ENCODE peak calls at places on chromosomes 11 and 22, in five cellular contexts. B, R, H, N and E are unnamed samples.

GRCh38 chr11:20035701-20036601 is 124.3 kb downstream of the DBX1 start:
- DNase-seq in B (peak; percentile 91), R (peak; percentile 96), H (no peak), N (no peak), E (peak; percentile 5)

GRCh38 chr22:39469681-39470461 is 13.1 kb downstream of the MGAT3 start:
- DNase-seq in B (peak; percentile 75), R (no peak), H (no peak), N (no peak), E (no peak)

GRCh38 chr11:49208006-49208721 is at the start of gene FOLH1:
- DNase-seq in B (no peak), R (no peak), H (no peak), N (no peak), E (no peak)

GRCh38 chr11:127962416-127962815 is 624.9 kb downstream of the ETS1 start:
- DNase-seq in B (no peak), R (no peak), H (no peak), N (no peak), E (no peak)

GRCh38 chr11:125941606-125942275 is 4.1 kb upstream of the VSIG10L2 start:
- DNase-seq in B (peak; percentile 60), R (peak; percentile 28), H (peak; percentile 64), N (peak; percentile 91), E (peak; percentile 57)

GRCh38 chr11:129248618-129249017 is 56.5 kb upstream of the ARHGAP32 start:
- DNase-seq in B (peak; percentile 77), R (peak; percentile 49), H (no peak), N (no peak), E (no peak)

GRCh38 chr22:31753005-31753633 is 700 bp upstream of the DEPDC5 start:
- DNase-seq in B (peak; percentile 87), R (peak; percentile 5), H (no peak), N (peak; percentile 84), E (peak; percentile 90)

GRCh38 chr11:118143661-118144185 is 8.9 kb downstream of the SCN4B start:
- DNase-seq in B (no peak), R (no peak), H (no peak), N (no peak), E (no peak)

GRCh38 chr22:50568626-50569025 is 5.9 kb upstream of the SYCE3 start:
- DNase-seq in B (peak; percentile 83), R (no peak), H (no peak), N (no peak), E (no peak)

GRCh38 chr22:20166703-20167102 is 15.8 kb upstream of the CCDC188 start:
- DNase-seq in B (no peak), R (no peak), H (no peak), N (no peak), E (no peak)

GRCh38 chr22:35894937-35895708 is 133.5 kb downstream of the RBFOX2 start:
- DNase-seq in B (no peak), R (peak; percentile 37), H (no peak), N (no peak), E (peak; percentile 18)

GRCh38 chr11:43931717-43932039 is 10.8 kb upstream of the C11orf96 start:
- DNase-seq in B (no peak), R (peak; percentile 13), H (no peak), N (no peak), E (no peak)

GRCh38 chr11:81869337-81870065 is 864.2 kb downstream of the FAM181B start:
- DNase-seq in B (no peak), R (no peak), H (no peak), N (no peak), E (peak; percentile 95)

GRCh38 chr11:12696911-12697581 is 22.8 kb downstream of the TEAD1 start:
- DNase-seq in B (no peak), R (no peak), H (no peak), N (no peak), E (no peak)

GRCh38 chr11:91489989-91490388 is 734.6 kb upstream of the FAT3 start:
- DNase-seq in B (no peak), R (no peak), H (no peak), N (peak; percentile 22), E (no peak)

GRCh38 chr22:49969751-49970527 is 9.4 kb downstream of the PIM3 start:
- DNase-seq in B (no peak), R (no peak), H (no peak), N (no peak), E (no peak)

GRCh38 chr11:11500744-11501487 is 120.9 kb downstream of the GALNT18 start:
- DNase-seq in B (no peak), R (no peak), H (peak; percentile 21), N (peak; percentile 60), E (no peak)
- TF ChIP-seq MAX in B (no peak), R (no peak), H (no peak), N (no peak), E (no peak)

DNA sequence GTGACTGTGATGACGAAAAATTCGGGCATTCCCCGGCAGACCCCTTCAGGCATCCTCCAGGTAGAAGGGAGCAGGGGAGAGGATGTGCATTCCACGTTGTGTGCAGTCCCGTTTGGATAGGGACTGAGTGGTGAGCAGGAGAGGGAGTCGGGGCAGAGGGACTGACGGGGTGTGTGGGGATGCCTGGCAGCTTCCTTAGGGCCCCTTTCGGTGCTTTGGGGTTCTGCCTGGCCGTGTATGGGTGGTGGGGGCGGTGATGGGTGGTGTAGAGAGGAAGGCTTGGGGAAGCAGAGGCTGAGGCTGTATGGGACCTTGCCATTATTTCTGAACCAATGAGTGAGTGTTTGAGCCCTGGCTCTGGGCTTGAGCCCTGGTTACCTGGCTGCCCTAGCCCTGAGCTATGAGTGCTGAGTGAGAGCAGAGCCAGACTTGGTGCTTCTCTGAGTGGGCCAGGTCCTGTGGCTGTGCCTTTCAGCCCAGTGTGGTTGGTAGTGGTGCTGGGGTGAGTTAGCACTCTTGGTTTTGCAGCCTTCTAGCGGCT is 914 bp downstream of the INPPL1 start:
- DNase-seq in B (no peak), R (no peak), H (no peak), N (no peak), E (peak; percentile 54)
- TF ChIP-seq MAX in B (no peak), R (no peak), H (no peak), N (no peak), E (no peak)

GRCh38 chr11:69750108-69750850 is 24.9 kb downstream of the FGF4 start:
- DNase-seq in B (no peak), R (no peak), H (no peak), N (peak; percentile 21), E (no peak)
- TF ChIP-seq MAX in B (no peak), R (no peak), H (no peak), N (no peak), E (no peak)

DNA sequence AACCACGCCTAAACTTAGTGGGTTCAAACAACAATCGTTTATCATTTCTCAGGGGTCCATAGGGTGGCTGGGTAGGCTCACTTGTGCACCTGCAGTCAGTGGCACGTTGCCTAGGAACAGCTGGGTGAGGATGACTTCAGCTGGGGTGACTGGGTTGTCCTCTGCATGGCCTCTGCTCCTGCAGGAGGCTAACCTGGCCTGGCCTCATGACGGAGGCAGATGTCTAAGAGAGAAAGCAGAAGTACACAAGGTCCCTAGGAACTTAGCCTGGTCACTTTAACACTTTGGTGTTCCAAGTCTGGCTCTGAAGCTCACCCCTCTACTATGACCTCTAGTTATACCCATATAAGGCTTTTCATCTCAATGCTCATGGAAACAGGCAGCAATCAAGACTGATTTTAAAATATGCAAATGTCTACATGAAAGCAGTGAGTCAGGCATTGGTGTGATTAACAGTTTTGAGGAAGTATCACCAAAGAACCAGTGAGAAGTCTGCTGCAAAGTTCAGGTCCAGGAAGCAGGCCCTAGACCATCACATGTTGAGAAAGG is 10.8 kb downstream of the OLFML1 start:
- DNase-seq in B (no peak), R (no peak), H (no peak), N (no peak), E (peak; percentile 57)
- TF ChIP-seq MAX in B (no peak), R (no peak), H (no peak), N (no peak), E (no peak)

DNA sequence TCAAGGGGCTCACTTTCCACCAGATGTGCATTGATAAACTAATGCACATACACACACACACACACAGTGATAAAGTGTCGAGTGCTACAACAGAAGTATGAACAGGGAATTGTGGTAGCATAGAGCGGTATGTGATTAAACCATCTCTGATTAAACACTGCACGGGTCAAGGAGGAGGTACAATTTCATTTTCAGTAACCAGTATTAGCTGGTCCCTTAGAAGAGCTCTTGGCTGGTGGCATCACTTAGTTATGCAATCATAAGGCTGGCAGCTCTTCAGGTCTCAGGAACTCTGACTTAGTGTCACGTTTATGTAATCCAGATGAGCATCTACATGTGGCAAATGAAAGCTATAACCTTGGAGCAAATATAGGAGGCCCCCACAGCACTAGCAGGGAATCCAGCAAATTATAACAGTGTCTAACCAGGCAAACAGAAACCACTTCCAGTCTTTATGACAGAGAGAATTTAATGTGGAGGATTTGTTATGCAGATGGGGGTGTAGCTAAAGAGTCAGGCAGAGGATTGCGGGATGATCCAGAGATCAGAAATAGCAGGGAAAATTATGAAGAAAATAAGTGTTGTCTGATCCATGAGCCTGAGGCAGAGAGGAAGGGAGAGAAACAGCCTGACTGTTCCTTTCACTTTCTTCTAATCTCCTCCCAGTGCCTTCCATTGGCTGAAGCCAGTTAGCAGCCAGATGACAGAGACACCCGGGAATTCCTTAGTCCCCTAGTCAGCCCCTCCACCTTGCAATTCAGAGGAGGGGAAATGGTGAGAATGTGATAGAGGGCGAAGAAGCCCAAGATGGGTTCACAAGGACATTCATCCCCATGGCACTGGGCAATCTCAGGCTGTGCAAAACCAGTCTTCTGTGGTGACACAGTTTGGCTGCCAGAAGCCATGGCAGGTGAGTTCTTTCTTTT is 533.1 kb upstream of the TENM4 start:
- DNase-seq in B (no peak), R (no peak), H (peak; percentile 23), N (no peak), E (no peak)
- TF ChIP-seq MAX in B (no peak), R (no peak), H (no peak), N (no peak), E (no peak)

DNA sequence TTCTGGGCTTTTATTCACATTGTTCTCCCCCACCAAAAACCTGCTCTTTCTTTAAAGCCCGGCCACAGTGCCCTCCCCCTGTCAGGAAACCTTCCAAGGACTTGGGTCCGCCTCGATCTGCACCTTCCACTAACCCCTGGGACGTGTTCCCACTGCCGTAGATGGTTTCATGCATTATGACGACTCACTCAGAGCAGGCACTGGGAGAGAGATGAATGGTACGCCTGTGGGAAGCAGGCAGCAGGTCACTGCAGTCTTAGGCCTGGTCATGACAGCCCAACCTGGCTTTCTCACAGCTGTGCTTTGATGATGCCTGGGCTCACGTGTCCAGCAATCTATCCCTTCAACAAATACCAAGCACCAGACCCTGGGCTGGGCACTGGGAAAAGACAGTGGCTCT is 115.7 kb downstream of the WNT7B start:
- DNase-seq in B (no peak), R (peak; percentile 44), H (no peak), N (no peak), E (no peak)
- TF ChIP-seq MAX in B (no peak), R (no peak), H (no peak), N (no peak), E (no peak)

GRCh38 chr11:5694642-5695041 is 5.1 kb downstream of the TRIM22 start:
- DNase-seq in B (no peak), R (no peak), H (no peak), N (no peak), E (no peak)

GRCh38 chr11:5689551-5689983 is at the start of gene TRIM22:
- DNase-seq in B (no peak), R (no peak), H (peak; percentile 15), N (peak; percentile 34), E (peak; percentile 86)

GRCh38 chr11:5690736-5691135 is 1.1 kb downstream of the TRIM22 start:
- DNase-seq in B (no peak), R (no peak), H (no peak), N (no peak), E (no peak)

GRCh38 chr11:5690216-5690615 is 626 bp downstream of the TRIM22 start:
- DNase-seq in B (no peak), R (no peak), H (no peak), N (no peak), E (no peak)

GRCh38 chr11:5691963-5692358 is 2.4 kb downstream of the TRIM22 start:
- DNase-seq in B (no peak), R (no peak), H (no peak), N (no peak), E (peak; percentile 54)
- TF ChIP-seq MAX in B (no peak), R (no peak), H (no peak), N (no peak), E (no peak)

GRCh38 chr11:45816614-45817013 is 11.7 kb downstream of the SLC35C1 start:
- DNase-seq in B (no peak), R (no peak), H (no peak), N (peak; percentile 67), E (no peak)
- TF ChIP-seq MAX in B (no peak), R (no peak), H (no peak), N (no peak), E (no peak)